ENCODE peak calls at places on chromosome 19, in nine cellular contexts. S is stimulated activated CD4-positive, alpha-beta T cell treated with anti-CD3 and anti-CD28 coated beads, Interleukin-1b, Interleukin-23, amount 100 ng/mL, for 1 hour; P is NCI-H1092 treated with DMSO at 0.1 percent for 48 hours; H is adipocyte; V is stimulated activated CD8-positive, alpha-beta memory T cell treated with anti-CD3 and anti-CD28 coated beads, Interleukin-12 subunit alpha, Interleukin-12 subunit beta, amount 100 ng/mL, for 4 hours; L is activated T-cell treated with anti-CD3 and anti-CD28 coated beads, Interleukin-2, amount 50 U/mL, for 4 hours; R is omental fat pad; G is body of pancreas; U is heart right ventricle. Y is an unnamed sample.

GRCh38 chr19:1864480-1865171 is 1.2 kb upstream of the KLF16 start:
- DNase-seq in S (no peak), P (peak; percentile 31), H (peak; percentile 76), V (peak; percentile 58), L (peak; percentile 58), R (no peak), G (peak; percentile 73), U (peak; percentile 76), Y (peak; percentile 54)

GRCh38 chr19:46466536-46467199 is 4.7 kb downstream of the PNMA8A start:
- DNase-seq in S (no peak), P (no peak), H (peak; percentile 87), V (no peak), L (no peak), R (no peak), G (no peak), U (no peak), Y (no peak)

GRCh38 chr19:5097331-5097930 is 128.5 kb downstream of the KDM4B start:
- DNase-seq in S (no peak), P (no peak), H (no peak), V (no peak), L (no peak), R (no peak), G (no peak), U (no peak), Y (no peak)

GRCh38 chr19:37087110-37087509 is 8.9 kb downstream of the ZNF420 start:
- DNase-seq in S (no peak), P (no peak), H (no peak), V (no peak), L (no peak), R (no peak), G (no peak), U (no peak), Y (no peak)

GRCh38 chr19:40623403-40624239 is 22.5 kb downstream of the LTBP4 start:
- DNase-seq in S (no peak), P (peak; percentile 16), H (no peak), V (no peak), L (no peak), R (peak; percentile 44), G (peak; percentile 30), U (no peak), Y (no peak)

GRCh38 chr19:11832253-11832912 is 16.1 kb upstream of the ZNF439 start:
- DNase-seq in S (no peak), P (no peak), H (no peak), V (no peak), L (no peak), R (no peak), G (no peak), U (no peak), Y (no peak)

GRCh38 chr19:3336680-3337523 is 29.5 kb upstream of the NFIC start:
- DNase-seq in S (no peak), P (peak; percentile 81), H (peak; percentile 85), V (no peak), L (no peak), R (peak; percentile 50), G (peak; percentile 99), U (peak; percentile 83), Y (no peak)

GRCh38 chr19:55257461-55258411 is 1.1 kb downstream of the PPP6R1 start:
- DNase-seq in S (no peak), P (no peak), H (peak; percentile 55), V (no peak), L (no peak), R (no peak), G (no peak), U (no peak), Y (no peak)

GRCh38 chr19:45255611-45256157 is 4.6 kb downstream of the MARK4 start:
- DNase-seq in S (no peak), P (no peak), H (no peak), V (no peak), L (no peak), R (no peak), G (no peak), U (no peak), Y (no peak)

GRCh38 chr19:34480971-34481821 is at the start of gene WTIP:
- DNase-seq in S (no peak), P (no peak), H (peak; percentile 95), V (no peak), L (no peak), R (no peak), G (peak; percentile 55), U (peak; percentile 86), Y (no peak)

GRCh38 chr19:3655402-3656072 is 28.9 kb upstream of the CACTIN start:
- DNase-seq in S (no peak), P (no peak), H (no peak), V (no peak), L (no peak), R (no peak), G (no peak), U (no peak), Y (no peak)

GRCh38 chr19:38009650-38010229 is 102.7 kb downstream of the SIPA1L3 start:
- DNase-seq in S (no peak), P (no peak), H (no peak), V (no peak), L (no peak), R (no peak), G (no peak), U (no peak), Y (no peak)

GRCh38 chr19:18489627-18490184 is 32.2 kb downstream of the ELL start:
- DNase-seq in S (no peak), P (no peak), H (no peak), V (no peak), L (no peak), R (no peak), G (no peak), U (no peak), Y (no peak)

GRCh38 chr19:49746206-49746958 is 16.7 kb downstream of the TSKS start:
- DNase-seq in S (peak; percentile 13), P (no peak), H (peak; percentile 14), V (peak; percentile 11), L (peak; percentile 28), R (no peak), G (peak; percentile 51), U (no peak), Y (peak; percentile 39)

GRCh38 chr19:13881692-13882418 is 4.9 kb downstream of the NANOS3 start:
- DNase-seq in S (no peak), P (no peak), H (no peak), V (no peak), L (peak; percentile 28), R (no peak), G (peak; percentile 40), U (no peak), Y (peak; percentile 32)

GRCh38 chr19:34555447-34555846 is 73.9 kb downstream of the WTIP start:
- DNase-seq in S (no peak), P (peak; percentile 0), H (no peak), V (no peak), L (no peak), R (no peak), G (peak; percentile 18), U (no peak), Y (no peak)

GRCh38 chr19:20278342-20278741 is 111.3 kb downstream of the ZNF486 start:
- DNase-seq in S (no peak), P (no peak), H (peak; percentile 70), V (no peak), L (no peak), R (no peak), G (no peak), U (no peak), Y (no peak)

GRCh38 chr19:58350871-58351557 is 2.3 kb downstream of the A1BG start:
- DNase-seq in S (no peak), P (no peak), H (no peak), V (no peak), L (no peak), R (no peak), G (no peak), U (no peak), Y (no peak)

GRCh38 chr19:45295873-45296272 is 26.8 kb downstream of the CKM start:
- DNase-seq in S (no peak), P (no peak), H (no peak), V (no peak), L (no peak), R (no peak), G (no peak), U (no peak), Y (no peak)

GRCh38 chr19:45972081-45972943 is 1.4 kb downstream of the NOVA2 start:
- DNase-seq in S (no peak), P (no peak), H (no peak), V (no peak), L (peak; percentile 35), R (no peak), G (no peak), U (peak; percentile 45), Y (peak; percentile 11)

GRCh38 chr19:15507068-15508034 is 974 bp upstream of the CYP4F22 start:
- DNase-seq in S (no peak), P (no peak), H (no peak), V (no peak), L (no peak), R (no peak), G (no peak), U (no peak), Y (no peak)

GRCh38 chr19:12544401-12544876 is 6.8 kb downstream of the ZNF564 start:
- DNase-seq in S (no peak), P (no peak), H (no peak), V (no peak), L (no peak), R (no peak), G (no peak), U (peak; percentile 17), Y (no peak)

GRCh38 chr19:48660854-48661731 is 11.7 kb downstream of the NTN5 start:
- DNase-seq in S (peak; percentile 59), P (peak; percentile 83), H (peak; percentile 66), V (peak; percentile 57), L (peak; percentile 70), R (peak; percentile 66), G (peak; percentile 90), U (peak; percentile 94), Y (peak; percentile 80)

GRCh38 chr19:5138606-5139594 is 170.0 kb downstream of the KDM4B start:
- DNase-seq in S (peak; percentile 28), P (no peak), H (peak; percentile 55), V (peak; percentile 61), L (peak; percentile 53), R (no peak), G (peak; percentile 63), U (peak; percentile 62), Y (peak; percentile 85)

GRCh38 chr19:32497386-32497785 is 83.6 kb upstream of the PDCD5 start:
- DNase-seq in S (no peak), P (no peak), H (no peak), V (no peak), L (no peak), R (no peak), G (no peak), U (no peak), Y (no peak)

GRCh38 chr19:36605839-36606478 is 846 bp downstream of the ZNF382 start:
- DNase-seq in S (no peak), P (peak; percentile 14), H (no peak), V (no peak), L (no peak), R (no peak), G (no peak), U (no peak), Y (no peak)

GRCh38 chr19:16325671-16326400 is 1.2 kb downstream of the KLF2 start:
- DNase-seq in S (no peak), P (peak; percentile 41), H (peak; percentile 53), V (peak; percentile 33), L (peak; percentile 28), R (no peak), G (no peak), U (no peak), Y (peak; percentile 63)

Y was measured in activated T-helper 2 cell treated with anti-CD3 and anti-CD28 coated beads, Interferon-gamma antibody, Interleukin-2, Interleukin-4, amounts not matched to agents 10 μg/mL and 5 μg/mL and 100 μg/mL, durations not matched to agents 14 hours and 24 hours and 36 hours.